ENCODE peak calls at places on chromosomes 11 and 22, in eight cellular contexts. One of them, this sample, is unnamed.

GRCh38 chr11:94537051-94537600 is 6.6 kb upstream of the FUT4 start:
- DNase-seq in lower lobe of right lung: no peak
- DNase-seq in cardiac muscle cell: peak; percentile 74
- DNase-seq in endothelial cell of umbilical vein: no peak
- DNase-seq in esophagus squamous epithelium: no peak
- DNase-seq in left lung: no peak
- DNase-seq in K562: no peak
- DNase-seq in fibroblast of lung: peak; percentile 91
- DNase-seq in this sample: no peak

GRCh38 chr22:43826142-43827093 is 14.3 kb upstream of the EFCAB6 start:
- DNase-seq in K562: no peak
- DNase-seq in left lung: no peak
- DNase-seq in cardiac muscle cell: peak; percentile 73
- DNase-seq in lower lobe of right lung: no peak
- DNase-seq in fibroblast of lung: peak; percentile 86
- DNase-seq in esophagus squamous epithelium: no peak
- DNase-seq in endothelial cell of umbilical vein: no peak
- DNase-seq in this sample: no peak

GRCh38 chr11:44744160-44744559 is 17.4 kb downstream of the TSPAN18 start:
- DNase-seq in esophagus squamous epithelium: no peak
- DNase-seq in lower lobe of right lung: no peak
- DNase-seq in fibroblast of lung: peak; percentile 26
- DNase-seq in left lung: no peak
- DNase-seq in K562: no peak
- DNase-seq in cardiac muscle cell: no peak
- DNase-seq in endothelial cell of umbilical vein: no peak
- DNase-seq in this sample: no peak

GRCh38 chr11:78276311-78276710 is 87.6 kb downstream of the USP35 start:
- DNase-seq in endothelial cell of umbilical vein: no peak
- DNase-seq in fibroblast of lung: no peak
- DNase-seq in lower lobe of right lung: no peak
- DNase-seq in K562: no peak
- DNase-seq in esophagus squamous epithelium: no peak
- DNase-seq in left lung: no peak
- DNase-seq in cardiac muscle cell: no peak
- DNase-seq in this sample: no peak

GRCh38 chr11:86041975-86042378 is 26.9 kb downstream of the PICALM start:
- DNase-seq in fibroblast of lung: peak; percentile 93
- DNase-seq in K562: peak; percentile 70
- DNase-seq in left lung: no peak
- DNase-seq in cardiac muscle cell: peak; percentile 95
- DNase-seq in esophagus squamous epithelium: no peak
- DNase-seq in lower lobe of right lung: no peak
- DNase-seq in endothelial cell of umbilical vein: peak; percentile 95
- DNase-seq in this sample: no peak

GRCh38 chr11:108551653-108552462 is 41.7 kb downstream of the EXPH5 start:
- DNase-seq in K562: peak; percentile 82
- DNase-seq in cardiac muscle cell: peak; percentile 47
- DNase-seq in esophagus squamous epithelium: no peak
- DNase-seq in lower lobe of right lung: no peak
- DNase-seq in fibroblast of lung: peak; percentile 64
- DNase-seq in endothelial cell of umbilical vein: no peak
- DNase-seq in left lung: no peak
- DNase-seq in this sample: no peak

GRCh38 chr11:19089421-19089820 is 27.5 kb upstream of the ZDHHC13 start:
- DNase-seq in left lung: no peak
- DNase-seq in endothelial cell of umbilical vein: no peak
- DNase-seq in fibroblast of lung: no peak
- DNase-seq in esophagus squamous epithelium: no peak
- DNase-seq in K562: no peak
- DNase-seq in lower lobe of right lung: no peak
- DNase-seq in cardiac muscle cell: no peak
- DNase-seq in this sample: no peak

GRCh38 chr11:79675081-79675480 is 234.3 kb upstream of the TENM4 start:
- DNase-seq in esophagus squamous epithelium: no peak
- DNase-seq in endothelial cell of umbilical vein: no peak
- DNase-seq in fibroblast of lung: no peak
- DNase-seq in cardiac muscle cell: no peak
- DNase-seq in K562: no peak
- DNase-seq in lower lobe of right lung: no peak
- DNase-seq in left lung: no peak
- DNase-seq in this sample: no peak

GRCh38 chr22:43222281-43222680 is 35.3 kb upstream of the TTLL12 start:
- DNase-seq in left lung: no peak
- DNase-seq in lower lobe of right lung: no peak
- DNase-seq in esophagus squamous epithelium: no peak
- DNase-seq in K562: peak; percentile 52
- DNase-seq in endothelial cell of umbilical vein: no peak
- DNase-seq in cardiac muscle cell: no peak
- DNase-seq in fibroblast of lung: no peak
- DNase-seq in this sample: no peak

GRCh38 chr11:16261836-16262644 is 94.3 kb downstream of the SOX6 start:
- DNase-seq in fibroblast of lung: no peak
- DNase-seq in cardiac muscle cell: no peak
- DNase-seq in K562: no peak
- DNase-seq in esophagus squamous epithelium: no peak
- DNase-seq in endothelial cell of umbilical vein: no peak
- DNase-seq in left lung: no peak
- DNase-seq in lower lobe of right lung: no peak
- DNase-seq in this sample: no peak

GRCh38 chr22:26287382-26288228 is 118.3 kb downstream of the SEZ6L start:
- DNase-seq in left lung: no peak
- DNase-seq in lower lobe of right lung: no peak
- DNase-seq in fibroblast of lung: no peak
- DNase-seq in cardiac muscle cell: no peak
- DNase-seq in esophagus squamous epithelium: no peak
- DNase-seq in K562: no peak
- DNase-seq in endothelial cell of umbilical vein: no peak
- DNase-seq in this sample: peak; percentile 8

GRCh38 chr22:50699754-50700386 is 27.2 kb downstream of the SHANK3 start:
- DNase-seq in lower lobe of right lung: peak; percentile 24
- DNase-seq in esophagus squamous epithelium: no peak
- DNase-seq in cardiac muscle cell: no peak
- DNase-seq in endothelial cell of umbilical vein: no peak
- DNase-seq in K562: peak; percentile 38
- DNase-seq in left lung: peak; percentile 54
- DNase-seq in fibroblast of lung: no peak
- DNase-seq in this sample: no peak

GRCh38 chr22:37240941-37241320 is 3.1 kb downstream of the RAC2 start:
- DNase-seq in fibroblast of lung: no peak
- DNase-seq in left lung: no peak
- DNase-seq in endothelial cell of umbilical vein: no peak
- DNase-seq in esophagus squamous epithelium: no peak
- DNase-seq in K562: no peak
- DNase-seq in lower lobe of right lung: peak; percentile 30
- DNase-seq in cardiac muscle cell: no peak
- DNase-seq in this sample: no peak

GRCh38 chr22:37242395-37242918 is 1.6 kb downstream of the RAC2 start:
- DNase-seq in lower lobe of right lung: peak; percentile 89
- DNase-seq in K562: peak; percentile 89
- DNase-seq in left lung: peak; percentile 92
- DNase-seq in cardiac muscle cell: peak; percentile 23
- DNase-seq in fibroblast of lung: no peak
- DNase-seq in esophagus squamous epithelium: peak; percentile 78
- DNase-seq in endothelial cell of umbilical vein: peak; percentile 51
- DNase-seq in this sample: peak; percentile 47

GRCh38 chr22:37240240-37240940 is 3.7 kb downstream of the RAC2 start:
- DNase-seq in esophagus squamous epithelium: no peak
- DNase-seq in endothelial cell of umbilical vein: no peak
- DNase-seq in cardiac muscle cell: no peak
- DNase-seq in lower lobe of right lung: peak; percentile 14
- DNase-seq in K562: no peak
- DNase-seq in fibroblast of lung: no peak
- DNase-seq in left lung: no peak
- DNase-seq in this sample: no peak

GRCh38 chr22:37239336-37240239 is 4.5 kb downstream of the RAC2 start:
- DNase-seq in esophagus squamous epithelium: no peak
- DNase-seq in K562: no peak
- DNase-seq in left lung: peak; percentile 31
- DNase-seq in lower lobe of right lung: peak; percentile 33
- DNase-seq in endothelial cell of umbilical vein: no peak
- DNase-seq in cardiac muscle cell: no peak
- DNase-seq in fibroblast of lung: no peak
- DNase-seq in this sample: no peak

GRCh38 chr22:37241351-37242142 is 2.5 kb downstream of the RAC2 start:
- DNase-seq in lower lobe of right lung: peak; percentile 60
- DNase-seq in cardiac muscle cell: no peak
- DNase-seq in fibroblast of lung: no peak
- DNase-seq in endothelial cell of umbilical vein: no peak
- DNase-seq in left lung: peak; percentile 87
- DNase-seq in K562: no peak
- DNase-seq in esophagus squamous epithelium: no peak
- DNase-seq in this sample: no peak
- H3K4me1 ChIP-seq in lower lobe of right lung: peaks cover 27% of the 10 kb centered on the region
- H3K4me1 ChIP-seq in cardiac muscle cell: peaks cover 8% of the 10 kb centered on the region
- H3K4me1 ChIP-seq in fibroblast of lung: peaks cover 9% of the 10 kb centered on the region
- H3K4me1 ChIP-seq in endothelial cell of umbilical vein: peaks cover 39% of the 10 kb centered on the region
- H3K4me1 ChIP-seq in left lung: no peaks in the 10 kb centered on the region
- H3K4me1 ChIP-seq in K562: peaks cover 52% of the 10 kb centered on the region
- H3K4me1 ChIP-seq in esophagus squamous epithelium: no peaks in the 10 kb centered on the region
- H3K4me1 ChIP-seq in this sample: no peaks in the 10 kb centered on the region

GRCh38 chr22:36548606-36549005 is 19.6 kb upstream of the EIF3D start:
- DNase-seq in left lung: no peak
- DNase-seq in lower lobe of right lung: no peak
- DNase-seq in cardiac muscle cell: no peak
- DNase-seq in fibroblast of lung: no peak
- DNase-seq in endothelial cell of umbilical vein: no peak
- DNase-seq in K562: no peak
- DNase-seq in esophagus squamous epithelium: no peak
- DNase-seq in this sample: no peak

GRCh38 chr22:36554101-36554500 is 25.1 kb upstream of the EIF3D start:
- DNase-seq in left lung: no peak
- DNase-seq in endothelial cell of umbilical vein: no peak
- DNase-seq in K562: no peak
- DNase-seq in cardiac muscle cell: no peak
- DNase-seq in esophagus squamous epithelium: no peak
- DNase-seq in fibroblast of lung: no peak
- DNase-seq in lower lobe of right lung: no peak
- DNase-seq in this sample: no peak

GRCh38 chr22:36549033-36549432 is 20.1 kb upstream of the EIF3D start:
- DNase-seq in lower lobe of right lung: no peak
- DNase-seq in esophagus squamous epithelium: no peak
- DNase-seq in K562: no peak
- DNase-seq in left lung: no peak
- DNase-seq in cardiac muscle cell: peak; percentile 19
- DNase-seq in fibroblast of lung: no peak
- DNase-seq in endothelial cell of umbilical vein: no peak
- DNase-seq in this sample: no peak

GRCh38 chr22:36552300-36552699 is 23.3 kb upstream of the EIF3D start:
- DNase-seq in K562: no peak
- DNase-seq in endothelial cell of umbilical vein: no peak
- DNase-seq in left lung: no peak
- DNase-seq in lower lobe of right lung: no peak
- DNase-seq in fibroblast of lung: no peak
- DNase-seq in esophagus squamous epithelium: no peak
- DNase-seq in cardiac muscle cell: no peak
- DNase-seq in this sample: no peak

GRCh38 chr22:36551096-36551495 is 22.1 kb upstream of the EIF3D start:
- DNase-seq in endothelial cell of umbilical vein: no peak
- DNase-seq in lower lobe of right lung: no peak
- DNase-seq in left lung: no peak
- DNase-seq in cardiac muscle cell: no peak
- DNase-seq in K562: no peak
- DNase-seq in esophagus squamous epithelium: no peak
- DNase-seq in fibroblast of lung: no peak
- DNase-seq in this sample: no peak
- H3K4me3 ChIP-seq in endothelial cell of umbilical vein: no peak overlapping the region
- H3K4me3 ChIP-seq in lower lobe of right lung: no peak overlapping the region
- H3K4me3 ChIP-seq in left lung: no peak overlapping the region
- H3K4me3 ChIP-seq in cardiac muscle cell: no peak overlapping the region
- H3K4me3 ChIP-seq in K562: no peak overlapping the region
- H3K4me3 ChIP-seq in esophagus squamous epithelium: no peak overlapping the region
- H3K4me3 ChIP-seq in fibroblast of lung: no peak overlapping the region
- H3K4me3 ChIP-seq in this sample: no peak overlapping the region

GRCh38 chr11:72012897-72013721 is 14.4 kb downstream of the IL18BP start:
- DNase-seq in esophagus squamous epithelium: no peak
- DNase-seq in left lung: peak; percentile 85
- DNase-seq in fibroblast of lung: peak; percentile 85
- DNase-seq in K562: no peak
- DNase-seq in endothelial cell of umbilical vein: no peak
- DNase-seq in lower lobe of right lung: peak; percentile 79
- DNase-seq in cardiac muscle cell: peak; percentile 31
- DNase-seq in this sample: peak; percentile 30

GRCh38 chr11:72013765-72014711 is 15.3 kb downstream of the IL18BP start:
- DNase-seq in lower lobe of right lung: no peak
- DNase-seq in left lung: peak; percentile 65
- DNase-seq in esophagus squamous epithelium: no peak
- DNase-seq in endothelial cell of umbilical vein: no peak
- DNase-seq in fibroblast of lung: peak; percentile 44
- DNase-seq in cardiac muscle cell: peak; percentile 26
- DNase-seq in K562: no peak
- DNase-seq in this sample: peak; percentile 65

GRCh38 chr11:72012091-72012630 is 13.5 kb downstream of the IL18BP start:
- DNase-seq in left lung: no peak
- DNase-seq in esophagus squamous epithelium: no peak
- DNase-seq in cardiac muscle cell: no peak
- DNase-seq in fibroblast of lung: no peak
- DNase-seq in endothelial cell of umbilical vein: no peak
- DNase-seq in lower lobe of right lung: no peak
- DNase-seq in K562: no peak
- DNase-seq in this sample: peak; percentile 37

GRCh38 chr11:72014761-72015320 is 16.1 kb downstream of the IL18BP start:
- DNase-seq in cardiac muscle cell: no peak
- DNase-seq in fibroblast of lung: no peak
- DNase-seq in esophagus squamous epithelium: no peak
- DNase-seq in lower lobe of right lung: no peak
- DNase-seq in K562: no peak
- DNase-seq in endothelial cell of umbilical vein: no peak
- DNase-seq in left lung: no peak
- DNase-seq in this sample: no peak

DNA sequence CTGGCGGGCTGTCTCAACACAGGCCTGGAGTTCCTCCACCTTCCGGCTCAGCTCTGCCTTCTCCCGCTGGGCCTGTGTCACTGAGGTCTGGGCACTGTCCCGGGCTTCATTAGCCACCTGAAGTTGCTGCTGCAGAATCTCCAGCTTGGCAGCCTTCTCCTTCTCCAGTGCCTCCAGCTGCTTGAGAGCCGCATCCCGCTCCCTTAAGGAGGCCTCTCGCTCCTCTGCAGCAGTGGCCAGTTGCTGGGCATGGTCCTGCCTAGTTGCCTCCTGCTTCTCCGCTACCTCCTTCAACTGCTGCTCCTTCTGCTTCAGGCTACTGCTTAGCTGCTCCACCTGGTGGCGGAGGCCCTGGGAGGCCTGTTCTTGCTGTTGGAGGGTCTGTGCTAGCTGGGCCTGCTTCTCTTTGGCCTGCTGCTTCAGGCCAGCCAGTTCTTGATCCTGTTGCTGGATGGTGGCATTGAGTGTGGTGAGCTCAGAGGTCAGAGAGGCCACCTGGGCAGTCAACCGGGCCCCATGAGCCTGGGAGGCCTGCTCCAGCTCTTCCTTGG is 16.9 kb downstream of the IL18BP start:
- DNase-seq in K562: no peak
- DNase-seq in lower lobe of right lung: no peak
- DNase-seq in endothelial cell of umbilical vein: no peak
- DNase-seq in esophagus squamous epithelium: no peak
- DNase-seq in left lung: no peak
- DNase-seq in fibroblast of lung: peak; percentile 19
- DNase-seq in cardiac muscle cell: peak; percentile 47
- DNase-seq in this sample: no peak
- TF ChIP-seq CTCF in K562: peak; percentile 61
- TF ChIP-seq CTCF in lower lobe of right lung: no peak
- TF ChIP-seq CTCF in endothelial cell of umbilical vein: peak; percentile 24
- TF ChIP-seq CTCF in esophagus squamous epithelium: no peak
- TF ChIP-seq CTCF in left lung: no peak
- TF ChIP-seq CTCF in fibroblast of lung: peak; percentile 39
- TF ChIP-seq CTCF in cardiac muscle cell: peak; percentile 45
- TF ChIP-seq CTCF in this sample: no peak

GRCh38 chr11:96221244-96222070 is 121.5 kb downstream of the MAML2 start:
- DNase-seq in left lung: no peak
- DNase-seq in lower lobe of right lung: no peak
- DNase-seq in endothelial cell of umbilical vein: no peak
- DNase-seq in K562: no peak
- DNase-seq in cardiac muscle cell: no peak
- DNase-seq in esophagus squamous epithelium: no peak
- DNase-seq in fibroblast of lung: no peak
- DNase-seq in this sample: no peak
- H3K4me1 ChIP-seq in left lung: peaks cover 14% of the 10 kb centered on the region
- H3K4me1 ChIP-seq in lower lobe of right lung: peaks cover 52% of the 10 kb centered on the region
- H3K4me1 ChIP-seq in endothelial cell of umbilical vein: peaks cover 27% of the 10 kb centered on the region
- H3K4me1 ChIP-seq in K562: peaks cover 6% of the 10 kb centered on the region
- H3K4me1 ChIP-seq in cardiac muscle cell: peaks cover 51% of the 10 kb centered on the region
- H3K4me1 ChIP-seq in esophagus squamous epithelium: no peaks in the 10 kb centered on the region
- H3K4me1 ChIP-seq in fibroblast of lung: peaks cover 4% of the 10 kb centered on the region
- H3K4me1 ChIP-seq in this sample: peaks cover 53% of the 10 kb centered on the region

This sample was measured in ascending aorta.